ENCODE peak calls at places on chromosomes 4 and X, in four cellular contexts. One of them, this sample, is unnamed.

GRCh38 chr4:68267433-68267944 is 22.0 kb upstream of the TMPRSS11B start:
- DNase-seq in effector memory CD8-positive, alpha-beta T cell: no peak
- DNase-seq in hypothalamus: no peak
- DNase-seq in HTR-8/SVneo: no peak
- DNase-seq in this sample: no peak

GRCh38 chrX:33908898-33909297 is 223.2 kb downstream of the FAM47A start:
- DNase-seq in effector memory CD8-positive, alpha-beta T cell: no peak
- DNase-seq in hypothalamus: no peak
- DNase-seq in HTR-8/SVneo: no peak
- DNase-seq in this sample: no peak

GRCh38 chr4:2285665-2286381 is 23.9 kb upstream of the MXD4 start:
- DNase-seq in effector memory CD8-positive, alpha-beta T cell: no peak
- DNase-seq in hypothalamus: no peak
- DNase-seq in HTR-8/SVneo: no peak
- DNase-seq in this sample: no peak

GRCh38 chr4:125140966-125141495 is 173.7 kb upstream of the FAT4 start:
- DNase-seq in effector memory CD8-positive, alpha-beta T cell: no peak
- DNase-seq in hypothalamus: no peak
- DNase-seq in HTR-8/SVneo: peak
- DNase-seq in this sample: no peak

GRCh38 chr4:15563871-15564270 is 91.3 kb downstream of the FBXL5 start:
- DNase-seq in effector memory CD8-positive, alpha-beta T cell: no peak
- DNase-seq in hypothalamus: no peak
- DNase-seq in HTR-8/SVneo: no peak
- DNase-seq in this sample: no peak

GRCh38 chr4:9785926-9786325 is 4.5 kb downstream of the DRD5 start:
- DNase-seq in effector memory CD8-positive, alpha-beta T cell: no peak
- DNase-seq in hypothalamus: no peak
- DNase-seq in HTR-8/SVneo: no peak
- DNase-seq in this sample: no peak

GRCh38 chrX:148501121-148502066 is 977 bp downstream of the AFF2 start:
- DNase-seq in effector memory CD8-positive, alpha-beta T cell: peak
- DNase-seq in hypothalamus: no peak
- DNase-seq in HTR-8/SVneo: no peak
- DNase-seq in this sample: no peak

GRCh38 chr4:112894951-112895350 is 154.5 kb upstream of the ANK2 start:
- DNase-seq in effector memory CD8-positive, alpha-beta T cell: no peak
- DNase-seq in hypothalamus: no peak
- DNase-seq in HTR-8/SVneo: no peak
- DNase-seq in this sample: no peak

GRCh38 chr4:6501171-6501570 is 28.8 kb upstream of the PPP2R2C start:
- DNase-seq in effector memory CD8-positive, alpha-beta T cell: no peak
- DNase-seq in hypothalamus: no peak
- DNase-seq in HTR-8/SVneo: no peak
- DNase-seq in this sample: no peak

GRCh38 chrX:102711872-102712215 is 404 bp upstream of the GPRASP2 start:
- DNase-seq in effector memory CD8-positive, alpha-beta T cell: no peak
- DNase-seq in hypothalamus: no peak
- DNase-seq in HTR-8/SVneo: no peak
- DNase-seq in this sample: no peak

GRCh38 chrX:17581650-17582049 is 155.6 kb upstream of the SCML1 start:
- DNase-seq in effector memory CD8-positive, alpha-beta T cell: no peak
- DNase-seq in hypothalamus: no peak
- DNase-seq in HTR-8/SVneo: no peak
- DNase-seq in this sample: no peak

GRCh38 chrX:19682712-19683331 is 167.5 kb upstream of the MAP3K15 start:
- DNase-seq in effector memory CD8-positive, alpha-beta T cell: peak
- DNase-seq in hypothalamus: no peak
- DNase-seq in HTR-8/SVneo: no peak
- DNase-seq in this sample: peak

GRCh38 chr4:7761720-7762119 is 177.9 kb downstream of the AFAP1 start:
- DNase-seq in effector memory CD8-positive, alpha-beta T cell: peak
- DNase-seq in hypothalamus: no peak
- DNase-seq in HTR-8/SVneo: peak
- DNase-seq in this sample: peak

GRCh38 chr4:37445023-37445422 is 200.5 kb downstream of the NWD2 start:
- DNase-seq in effector memory CD8-positive, alpha-beta T cell: no peak
- DNase-seq in hypothalamus: no peak
- DNase-seq in HTR-8/SVneo: no peak
- DNase-seq in this sample: no peak

GRCh38 chrX:14027031-14027430 is 2.7 kb downstream of the GEMIN8 start:
- DNase-seq in effector memory CD8-positive, alpha-beta T cell: no peak
- DNase-seq in hypothalamus: peak
- DNase-seq in HTR-8/SVneo: no peak
- DNase-seq in this sample: peak

GRCh38 chrX:13432376-13432775 is 112.5 kb upstream of the ATXN3L start:
- DNase-seq in effector memory CD8-positive, alpha-beta T cell: no peak
- DNase-seq in hypothalamus: no peak
- DNase-seq in HTR-8/SVneo: peak
- DNase-seq in this sample: no peak

GRCh38 chr4:69828828-69829227 is 31.1 kb downstream of the SULT1E1 start:
- DNase-seq in effector memory CD8-positive, alpha-beta T cell: no peak
- DNase-seq in hypothalamus: no peak
- DNase-seq in HTR-8/SVneo: no peak
- DNase-seq in this sample: no peak

GRCh38 chrX:19625612-19626011 is 110.3 kb upstream of the MAP3K15 start:
- DNase-seq in effector memory CD8-positive, alpha-beta T cell: peak
- DNase-seq in hypothalamus: no peak
- DNase-seq in HTR-8/SVneo: no peak
- DNase-seq in this sample: no peak

GRCh38 chr4:82799006-82799881 is 648 bp upstream of the SCD5 start:
- DNase-seq in effector memory CD8-positive, alpha-beta T cell: no peak
- DNase-seq in hypothalamus: no peak
- DNase-seq in HTR-8/SVneo: no peak
- DNase-seq in this sample: no peak

GRCh38 chr4:86927843-86928395 is 6.9 kb upstream of the AFF1 start:
- DNase-seq in effector memory CD8-positive, alpha-beta T cell: no peak
- DNase-seq in hypothalamus: no peak
- DNase-seq in HTR-8/SVneo: peak
- DNase-seq in this sample: no peak

GRCh38 chrX:46913710-46914109 is 1.5 kb downstream of the JADE3 start:
- DNase-seq in effector memory CD8-positive, alpha-beta T cell: no peak
- DNase-seq in hypothalamus: no peak
- DNase-seq in HTR-8/SVneo: no peak
- DNase-seq in this sample: no peak

GRCh38 chrX:21865436-21865835 is 9.6 kb downstream of the YY2 start:
- DNase-seq in effector memory CD8-positive, alpha-beta T cell: no peak
- DNase-seq in hypothalamus: no peak
- DNase-seq in HTR-8/SVneo: no peak
- DNase-seq in this sample: no peak

GRCh38 chr4:72631296-72631695 is 62.3 kb upstream of the ADAMTS3 start:
- DNase-seq in effector memory CD8-positive, alpha-beta T cell: no peak
- DNase-seq in hypothalamus: no peak
- DNase-seq in HTR-8/SVneo: peak
- DNase-seq in this sample: no peak